ENCODE peak calls at places on chromosomes 12 and 14, in five cellular contexts. P is RWPE1, Z is HepG2, O is PC-3, U is H1. X is an unnamed sample.

GRCh38 chr12:75720807-75721206 is 209.4 kb upstream of the KRR1 start:
- DNase-seq in Z (no peak), O (peak), U (no peak), P (peak), X (no peak)

GRCh38 chr14:44490966-44491365 is 16.1 kb downstream of the FSCB start:
- DNase-seq in P (no peak), O (peak), U (no peak), Z (no peak), X (no peak)

GRCh38 chr12:26265606-26266005 is 70.2 kb downstream of the SSPN start:
- DNase-seq in Z (no peak), P (no peak), O (peak), U (no peak), X (no peak)

GRCh38 chr14:100747736-100748135 is 21.0 kb downstream of the DLK1 start:
- DNase-seq in Z (no peak), O (no peak), P (no peak), U (no peak), X (no peak)

GRCh38 chr12:58026892-58027891 is 85.8 kb downstream of the ATP23 start:
- DNase-seq in P (no peak), U (no peak), Z (no peak), O (no peak), X (no peak)

GRCh38 chr14:106843951-106844483 is 1317.6 kb downstream of the TMEM121 start:
- DNase-seq in P (no peak), Z (no peak), U (no peak), O (peak), X (peak)

GRCh38 chr14:32779845-32780244 is 158.8 kb upstream of the NPAS3 start:
- DNase-seq in P (no peak), Z (no peak), U (no peak), O (no peak), X (no peak)

GRCh38 chr12:131894313-131894860 is at the start of gene ULK1:
- DNase-seq in U (peak), O (peak), P (peak), Z (peak), X (peak)

GRCh38 chr12:7004287-7004803 is 13.9 kb downstream of the LPCAT3 start:
- DNase-seq in O (no peak), Z (no peak), P (no peak), U (no peak), X (no peak)

GRCh38 chr14:102362084-102362483 is 606 bp downstream of the CINP start:
- DNase-seq in U (no peak), Z (no peak), P (peak), O (peak), X (no peak)

GRCh38 chr14:71698698-71699097 is 233.5 kb upstream of the RGS6 start:
- DNase-seq in U (no peak), Z (no peak), O (no peak), P (no peak), X (no peak)

GRCh38 chr12:11461433-11461832 is 66.1 kb upstream of the PRB2 start:
- DNase-seq in Z (no peak), O (no peak), P (no peak), U (no peak), X (no peak)

GRCh38 chr12:109714913-109715244 is 1.3 kb downstream of the FAM222A start:
- DNase-seq in Z (no peak), P (no peak), U (no peak), O (no peak), X (no peak)

GRCh38 chr12:109715310-109716091 is 1.9 kb downstream of the FAM222A start:
- DNase-seq in Z (no peak), P (no peak), U (peak), O (no peak), X (peak)

GRCh38 chr12:109713187-109713984 is at the start of gene FAM222A:
- DNase-seq in Z (peak), P (peak), U (peak), O (peak), X (peak)

GRCh38 chr12:109716092-109716479 is 2.5 kb downstream of the FAM222A start:
- DNase-seq in P (no peak), Z (no peak), O (no peak), U (no peak), X (no peak)

DNA sequence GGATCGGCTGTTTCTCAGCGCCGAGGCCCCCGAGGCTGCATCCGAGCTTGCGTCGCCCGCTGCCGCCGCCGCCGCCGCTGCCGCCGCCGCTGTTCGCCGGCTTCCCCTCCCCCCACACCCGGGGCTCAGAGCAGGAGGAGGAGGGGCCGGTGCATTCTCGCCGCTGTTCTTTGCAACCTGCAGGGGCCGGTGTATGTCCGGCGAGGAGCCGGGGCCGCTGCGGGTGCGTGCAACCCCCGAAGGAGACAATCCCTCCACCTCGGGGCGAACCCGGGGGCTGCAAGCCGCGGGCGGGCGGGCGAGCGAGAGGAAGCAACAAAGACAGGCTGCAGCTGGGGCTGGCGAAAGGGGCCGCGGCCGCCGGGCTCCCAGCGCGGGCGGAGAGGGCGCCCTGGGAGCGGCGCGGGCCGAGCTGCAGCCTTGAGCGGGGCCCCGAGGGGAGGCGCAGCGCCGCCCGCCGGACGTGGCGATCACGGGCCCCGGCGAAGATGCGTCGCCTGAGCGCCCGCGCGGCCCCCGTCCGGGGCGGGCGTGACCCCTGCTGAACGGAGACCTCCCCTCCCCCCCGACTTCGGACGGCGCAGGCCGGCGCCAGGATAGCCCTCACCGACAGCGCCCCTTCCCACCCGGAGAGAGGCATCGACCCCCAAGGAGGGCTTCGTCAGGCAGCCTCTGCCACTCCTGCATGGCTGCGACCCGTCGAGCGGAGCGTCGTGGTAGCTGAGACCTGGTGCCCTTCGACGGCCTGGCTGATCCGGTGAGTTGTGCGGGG is 702 bp downstream of the FAM222A start:
- DNase-seq in Z (peak), P (peak), U (peak), O (peak), X (peak)
- H3K27ac ChIP-seq in Z (peak), P (peak), U (no peak), O (no peak), X (no peak)

GRCh38 chr12:59733200-59733599 is 137.4 kb downstream of the SLC16A7 start:
- DNase-seq in P (no peak), Z (no peak), U (no peak), O (no peak), X (no peak)
- H3K27ac ChIP-seq in P (no peak), Z (no peak), U (no peak), O (no peak), X (no peak)

GRCh38 chr12:9731393-9731792 is 1.5 kb downstream of the CLECL1 start:
- DNase-seq in U (no peak), P (no peak), Z (no peak), O (no peak), X (no peak)
- H3K27ac ChIP-seq in U (no peak), P (no peak), Z (no peak), O (no peak), X (no peak)

GRCh38 chr14:62117010-62117717 is 354.9 kb downstream of the SNAPC1 start:
- DNase-seq in Z (peak), O (no peak), U (peak), P (peak), X (peak)
- H3K27ac ChIP-seq in Z (no peak), O (no peak), U (no peak), P (no peak), X (no peak)

GRCh38 chr14:76829650-76830421 is 3.6 kb downstream of the LRRC74A start:
- DNase-seq in U (no peak), Z (peak), O (no peak), P (no peak), X (no peak)
- H3K27ac ChIP-seq in U (no peak), Z (peak), O (no peak), P (no peak), X (no peak)

GRCh38 chr12:106774808-106775524 is 484 bp downstream of the RIC8B start:
- DNase-seq in P (no peak), O (peak), U (no peak), Z (no peak), X (peak)

GRCh38 chr12:106780010-106780625 is 5.6 kb downstream of the RIC8B start:
- DNase-seq in P (peak), U (no peak), O (peak), Z (no peak), X (no peak)

GRCh38 chr12:106773286-106773685 is 1.2 kb upstream of the RIC8B start:
- DNase-seq in U (no peak), Z (no peak), O (no peak), P (no peak), X (no peak)

GRCh38 chr12:106773945-106774807 is at the start of gene RIC8B:
- DNase-seq in Z (peak), P (peak), U (peak), O (peak), X (peak)

GRCh38 chr12:106776897-106777296 is 2.4 kb downstream of the RIC8B start:
- DNase-seq in P (no peak), O (no peak), U (no peak), Z (no peak), X (no peak)
- H3K27ac ChIP-seq in P (no peak), O (no peak), U (no peak), Z (no peak), X (no peak)

GRCh38 chr12:52079576-52080402 is at the start of gene SMIM41:
- DNase-seq in Z (no peak), O (no peak), U (peak), P (no peak), X (no peak)

GRCh38 chr12:52082026-52082667 is 2.6 kb downstream of the SMIM41 start:
- DNase-seq in Z (peak), P (no peak), O (no peak), U (no peak), X (no peak)

GRCh38 chr12:52082668-52082987 is 3.1 kb downstream of the SMIM41 start:
- DNase-seq in U (no peak), P (no peak), Z (no peak), O (no peak), X (no peak)

GRCh38 chr12:52080403-52081201 is 1.1 kb downstream of the SMIM41 start:
- DNase-seq in P (no peak), O (no peak), U (no peak), Z (no peak), X (no peak)

GRCh38 chr12:52081263-52081733 is 1.8 kb downstream of the SMIM41 start:
- DNase-seq in O (no peak), Z (no peak), P (no peak), U (no peak), X (no peak)
- H3K27ac ChIP-seq in O (no peak), Z (peak), P (no peak), U (no peak), X (no peak)